ENCODE peak calls at places on chromosomes 16 and 17, in eight cellular contexts. W, I, M, O, P, R, F and V are unnamed samples.

GRCh38 chr17:34236341-34236892 is 18.7 kb upstream of the CCL2 start:
- DNase-seq in W (no peak), I (no peak), M (no peak), O (no peak), P (no peak), R (no peak), F (no peak), V (no peak)

GRCh38 chr17:38619451-38619795 is 13.7 kb upstream of the SRCIN1 start:
- DNase-seq in W (no peak), I (no peak), M (no peak), O (no peak), P (no peak), R (no peak), F (no peak), V (no peak)

GRCh38 chr17:4136373-4136772 is 6.5 kb downstream of the ZZEF1 start:
- DNase-seq in W (no peak), I (no peak), M (no peak), O (no peak), P (no peak), R (no peak), F (peak), V (no peak)

GRCh38 chr17:28384281-28385036 is 13.0 kb downstream of the SARM1 start:
- DNase-seq in W (peak), I (no peak), M (no peak), O (peak), P (no peak), R (no peak), F (no peak), V (peak)

GRCh38 chr17:66727634-66728570 is 107.0 kb upstream of the CACNG5 start:
- DNase-seq in W (peak), I (peak), M (peak), O (peak), P (no peak), R (peak), F (no peak), V (peak)

GRCh38 chr17:78345172-78345571 is 14.7 kb downstream of the SOCS3 start:
- DNase-seq in W (no peak), I (no peak), M (no peak), O (no peak), P (no peak), R (no peak), F (no peak), V (no peak)

GRCh38 chr17:73863761-73864535 is 219.7 kb upstream of the SDK2 start:
- DNase-seq in W (no peak), I (no peak), M (no peak), O (no peak), P (no peak), R (no peak), F (no peak), V (no peak)

GRCh38 chr16:85724936-85725335 is 26.0 kb downstream of the C16orf74 start:
- DNase-seq in W (no peak), I (no peak), M (no peak), O (no peak), P (no peak), R (no peak), F (no peak), V (no peak)

GRCh38 chr16:76293980-76294690 is 16.9 kb downstream of the CNTNAP4 start:
- DNase-seq in W (no peak), I (no peak), M (no peak), O (no peak), P (no peak), R (no peak), F (no peak), V (no peak)

GRCh38 chr17:10198509-10199249 is at the start of gene GAS7:
- DNase-seq in W (peak), I (no peak), M (peak), O (peak), P (peak), R (no peak), F (no peak), V (peak)

GRCh38 chr16:48231675-48232214 is 12.4 kb upstream of the LONP2 start:
- DNase-seq in W (no peak), I (no peak), M (no peak), O (no peak), P (no peak), R (peak), F (no peak), V (peak)

GRCh38 chr17:12256380-12256995 is 235.8 kb downstream of the MAP2K4 start:
- DNase-seq in W (no peak), I (peak), M (no peak), O (peak), P (peak), R (peak), F (peak), V (peak)

GRCh38 chr16:66580605-66581209 is 1.4 kb downstream of the CMTM2 start:
- DNase-seq in W (no peak), I (peak), M (no peak), O (no peak), P (peak), R (no peak), F (peak), V (peak)

GRCh38 chr16:16080465-16081065 is 131.1 kb downstream of the ABCC1 start:
- DNase-seq in W (no peak), I (no peak), M (no peak), O (no peak), P (no peak), R (no peak), F (no peak), V (peak)

GRCh38 chr17:79945591-79946255 is 89.9 kb downstream of the TBC1D16 start:
- DNase-seq in W (no peak), I (no peak), M (no peak), O (no peak), P (no peak), R (no peak), F (no peak), V (no peak)

GRCh38 chr17:80818871-80819270 is 172.8 kb upstream of the CHMP6 start:
- DNase-seq in W (no peak), I (no peak), M (no peak), O (no peak), P (no peak), R (no peak), F (no peak), V (no peak)

GRCh38 chr17:18071751-18072150 is 16.0 kb upstream of the DRG2 start:
- DNase-seq in W (no peak), I (no peak), M (no peak), O (no peak), P (no peak), R (no peak), F (no peak), V (no peak)

GRCh38 chr17:9022553-9023388 is 1.5 kb downstream of the NTN1 start:
- DNase-seq in W (peak), I (no peak), M (no peak), O (no peak), P (no peak), R (no peak), F (no peak), V (peak)

GRCh38 chr16:77093999-77094398 is 97.0 kb upstream of the MON1B start:
- DNase-seq in W (no peak), I (no peak), M (no peak), O (no peak), P (no peak), R (no peak), F (no peak), V (no peak)

GRCh38 chr16:3170440-3171180 is 17.4 kb upstream of the OR1F1 start:
- DNase-seq in W (peak), I (no peak), M (no peak), O (no peak), P (no peak), R (no peak), F (no peak), V (peak)

GRCh38 chr16:67429053-67429798 is 1.7 kb upstream of the HSD11B2 start:
- DNase-seq in W (no peak), I (no peak), M (no peak), O (no peak), P (no peak), R (no peak), F (no peak), V (no peak)

GRCh38 chr16:22614271-22614947 is 103.7 kb downstream of the NPIPB5 start:
- DNase-seq in W (peak), I (no peak), M (no peak), O (no peak), P (no peak), R (no peak), F (no peak), V (no peak)

GRCh38 chr17:74736423-74737298 is at the start of gene RAB37:
- DNase-seq in W (peak), I (no peak), M (no peak), O (no peak), P (no peak), R (peak), F (no peak), V (peak)

GRCh38 chr17:12665263-12666210 is at the start of gene MYOCD:
- DNase-seq in W (no peak), I (no peak), M (no peak), O (no peak), P (peak), R (no peak), F (no peak), V (peak)

GRCh38 chr16:50603206-50604064 is 55.2 kb downstream of the NKD1 start:
- DNase-seq in W (no peak), I (peak), M (no peak), O (no peak), P (no peak), R (no peak), F (no peak), V (no peak)

GRCh38 chr17:55720917-55721836 is 1.5 kb downstream of the TMEM100 start:
- DNase-seq in W (no peak), I (no peak), M (no peak), O (no peak), P (no peak), R (no peak), F (no peak), V (no peak)

GRCh38 chr17:40561871-40562611 is 3.2 kb downstream of the CCR7 start:
- DNase-seq in W (peak), I (no peak), M (no peak), O (no peak), P (no peak), R (no peak), F (no peak), V (no peak)

GRCh38 chr16:83713597-83713996 is 94.2 kb upstream of the HSBP1 start:
- DNase-seq in W (no peak), I (no peak), M (no peak), O (no peak), P (no peak), R (no peak), F (no peak), V (no peak)

GRCh38 chr16:62137991-62138390 is 101.8 kb upstream of the CDH8 start:
- DNase-seq in W (no peak), I (no peak), M (no peak), O (no peak), P (no peak), R (no peak), F (no peak), V (no peak)

GRCh38 chr17:2158011-2158410 is 103.1 kb downstream of the HIC1 start:
- DNase-seq in W (no peak), I (peak), M (no peak), O (peak), P (no peak), R (no peak), F (no peak), V (no peak)

GRCh38 chr17:48198950-48199541 is 91.5 kb downstream of the SNX11 start:
- DNase-seq in W (no peak), I (no peak), M (no peak), O (no peak), P (no peak), R (no peak), F (no peak), V (no peak)

GRCh38 chr17:7478276-7479138 is 924 bp downstream of the ZBTB4 start:
- DNase-seq in W (peak), I (peak), M (peak), O (peak), P (no peak), R (no peak), F (no peak), V (peak)

GRCh38 chr16:3874242-3874641 is 6.3 kb downstream of the CREBBP start:
- DNase-seq in W (no peak), I (no peak), M (no peak), O (no peak), P (no peak), R (no peak), F (no peak), V (no peak)

GRCh38 chr17:79089720-79090502 is 15.3 kb downstream of the ENGASE start:
- DNase-seq in W (no peak), I (no peak), M (no peak), O (no peak), P (no peak), R (no peak), F (no peak), V (no peak)

GRCh38 chr16:50198802-50199410 is 45.8 kb downstream of the TENT4B start:
- DNase-seq in W (no peak), I (no peak), M (no peak), O (no peak), P (no peak), R (no peak), F (no peak), V (no peak)

GRCh38 chr17:33039874-33040273 is 48.2 kb downstream of the SPACA3 start:
- DNase-seq in W (no peak), I (peak), M (no peak), O (no peak), P (no peak), R (no peak), F (no peak), V (no peak)

GRCh38 chr16:84069540-84069939 is 26.9 kb upstream of the SLC38A8 start:
- DNase-seq in W (no peak), I (no peak), M (no peak), O (no peak), P (no peak), R (no peak), F (no peak), V (no peak)

GRCh38 chr16:8258523-8258922 is 331.8 kb downstream of the TMEM114 start:
- DNase-seq in W (no peak), I (no peak), M (no peak), O (no peak), P (no peak), R (no peak), F (no peak), V (no peak)

GRCh38 chr17:16935241-16935663 is 36.7 kb downstream of the TNFRSF13B start:
- DNase-seq in W (no peak), I (no peak), M (no peak), O (no peak), P (no peak), R (no peak), F (no peak), V (no peak)